ENCODE peak calls at places on chromosomes 7 and 10, in nine cellular contexts. One of them, this sample, is unnamed.

GRCh38 chr10:119233821-119234220 is 26.4 kb downstream of the GRK5 start:
- DNase-seq in uterus: no peak
- DNase-seq in body of pancreas: no peak
- DNase-seq in spleen: no peak
- DNase-seq in endothelial cell of umbilical vein: peak; percentile 96
- DNase-seq in sigmoid colon: no peak
- DNase-seq in HCT116: no peak
- DNase-seq in H1: no peak
- DNase-seq in right lobe of liver: no peak
- DNase-seq in this sample: no peak

GRCh38 chr10:89829887-89830269 is 128.5 kb downstream of the KIF20B start:
- DNase-seq in uterus: no peak
- DNase-seq in body of pancreas: no peak
- DNase-seq in spleen: no peak
- DNase-seq in endothelial cell of umbilical vein: no peak
- DNase-seq in sigmoid colon: no peak
- DNase-seq in HCT116: no peak
- DNase-seq in H1: no peak
- DNase-seq in right lobe of liver: no peak
- DNase-seq in this sample: no peak

GRCh38 chr10:122164815-122165491 is 106.1 kb upstream of the BTBD16 start:
- DNase-seq in uterus: no peak
- DNase-seq in body of pancreas: peak; percentile 64
- DNase-seq in spleen: no peak
- DNase-seq in endothelial cell of umbilical vein: no peak
- DNase-seq in sigmoid colon: no peak
- DNase-seq in HCT116: no peak
- DNase-seq in H1: no peak
- DNase-seq in right lobe of liver: peak; percentile 82
- DNase-seq in this sample: peak; percentile 60

GRCh38 chr10:103416436-103417147 is 20.2 kb downstream of the PDCD11 start:
- DNase-seq in uterus: peak; percentile 87
- DNase-seq in body of pancreas: peak; percentile 82
- DNase-seq in spleen: no peak
- DNase-seq in endothelial cell of umbilical vein: peak; percentile 70
- DNase-seq in sigmoid colon: peak; percentile 78
- DNase-seq in HCT116: peak; percentile 58
- DNase-seq in H1: no peak
- DNase-seq in right lobe of liver: peak; percentile 64
- DNase-seq in this sample: peak; percentile 68

GRCh38 chr7:20602306-20602705 is 13.2 kb upstream of the ABCB5 start:
- DNase-seq in uterus: no peak
- DNase-seq in body of pancreas: no peak
- DNase-seq in spleen: no peak
- DNase-seq in endothelial cell of umbilical vein: peak; percentile 32
- DNase-seq in sigmoid colon: no peak
- DNase-seq in HCT116: no peak
- DNase-seq in H1: no peak
- DNase-seq in right lobe of liver: no peak
- DNase-seq in this sample: no peak

GRCh38 chr10:96427291-96427690 is 68.5 kb upstream of the OPALIN start:
- DNase-seq in uterus: no peak
- DNase-seq in body of pancreas: no peak
- DNase-seq in spleen: no peak
- DNase-seq in endothelial cell of umbilical vein: no peak
- DNase-seq in sigmoid colon: no peak
- DNase-seq in HCT116: no peak
- DNase-seq in H1: no peak
- DNase-seq in right lobe of liver: no peak
- DNase-seq in this sample: no peak

GRCh38 chr10:13660545-13660920 is 73.8 kb downstream of the PRPF18 start:
- DNase-seq in uterus: no peak
- DNase-seq in body of pancreas: no peak
- DNase-seq in spleen: no peak
- DNase-seq in endothelial cell of umbilical vein: no peak
- DNase-seq in sigmoid colon: no peak
- DNase-seq in HCT116: no peak
- DNase-seq in H1: no peak
- DNase-seq in right lobe of liver: no peak
- DNase-seq in this sample: no peak

GRCh38 chr7:73451780-73452398 is 18.3 kb downstream of the FZD9 start:
- DNase-seq in uterus: no peak
- DNase-seq in body of pancreas: peak; percentile 45
- DNase-seq in spleen: no peak
- DNase-seq in endothelial cell of umbilical vein: peak; percentile 68
- DNase-seq in sigmoid colon: no peak
- DNase-seq in HCT116: peak; percentile 39
- DNase-seq in H1: no peak
- DNase-seq in right lobe of liver: no peak
- DNase-seq in this sample: no peak

GRCh38 chr7:69476416-69476815 is 121.9 kb upstream of the AUTS2 start:
- DNase-seq in uterus: no peak
- DNase-seq in body of pancreas: no peak
- DNase-seq in spleen: no peak
- DNase-seq in endothelial cell of umbilical vein: no peak
- DNase-seq in sigmoid colon: no peak
- DNase-seq in HCT116: no peak
- DNase-seq in H1: no peak
- DNase-seq in right lobe of liver: no peak
- DNase-seq in this sample: no peak

GRCh38 chr7:49245062-49245461 is 320.7 kb downstream of the CDC14C start:
- DNase-seq in uterus: no peak
- DNase-seq in body of pancreas: no peak
- DNase-seq in spleen: no peak
- DNase-seq in endothelial cell of umbilical vein: no peak
- DNase-seq in sigmoid colon: no peak
- DNase-seq in HCT116: no peak
- DNase-seq in H1: no peak
- DNase-seq in right lobe of liver: no peak
- DNase-seq in this sample: no peak

GRCh38 chr7:77800158-77800557 is 1.6 kb downstream of the PHTF2 start:
- DNase-seq in uterus: no peak
- DNase-seq in body of pancreas: no peak
- DNase-seq in spleen: no peak
- DNase-seq in endothelial cell of umbilical vein: peak; percentile 37
- DNase-seq in sigmoid colon: no peak
- DNase-seq in HCT116: no peak
- DNase-seq in H1: no peak
- DNase-seq in right lobe of liver: no peak
- DNase-seq in this sample: no peak

GRCh38 chr7:128410092-128410665 is 397 bp upstream of the IMPDH1 start:
- DNase-seq in uterus: no peak
- DNase-seq in body of pancreas: peak; percentile 55
- DNase-seq in spleen: peak; percentile 92
- DNase-seq in endothelial cell of umbilical vein: peak; percentile 75
- DNase-seq in sigmoid colon: peak; percentile 85
- DNase-seq in HCT116: peak; percentile 48
- DNase-seq in H1: no peak
- DNase-seq in right lobe of liver: no peak
- DNase-seq in this sample: peak; percentile 57

GRCh38 chr7:81195033-81195432 is 276.2 kb upstream of the SEMA3C start:
- DNase-seq in uterus: no peak
- DNase-seq in body of pancreas: no peak
- DNase-seq in spleen: no peak
- DNase-seq in endothelial cell of umbilical vein: no peak
- DNase-seq in sigmoid colon: no peak
- DNase-seq in HCT116: no peak
- DNase-seq in H1: no peak
- DNase-seq in right lobe of liver: no peak
- DNase-seq in this sample: no peak

GRCh38 chr7:82567841-82568240 is 124.3 kb upstream of the CACNA2D1 start:
- DNase-seq in uterus: no peak
- DNase-seq in body of pancreas: no peak
- DNase-seq in spleen: no peak
- DNase-seq in endothelial cell of umbilical vein: no peak
- DNase-seq in sigmoid colon: no peak
- DNase-seq in HCT116: no peak
- DNase-seq in H1: no peak
- DNase-seq in right lobe of liver: no peak
- DNase-seq in this sample: no peak

GRCh38 chr10:13654846-13655245 is 68.1 kb downstream of the PRPF18 start:
- DNase-seq in uterus: no peak
- DNase-seq in body of pancreas: no peak
- DNase-seq in spleen: no peak
- DNase-seq in endothelial cell of umbilical vein: no peak
- DNase-seq in sigmoid colon: no peak
- DNase-seq in HCT116: no peak
- DNase-seq in H1: peak; percentile 16
- DNase-seq in right lobe of liver: no peak
- DNase-seq in this sample: no peak

DNA sequence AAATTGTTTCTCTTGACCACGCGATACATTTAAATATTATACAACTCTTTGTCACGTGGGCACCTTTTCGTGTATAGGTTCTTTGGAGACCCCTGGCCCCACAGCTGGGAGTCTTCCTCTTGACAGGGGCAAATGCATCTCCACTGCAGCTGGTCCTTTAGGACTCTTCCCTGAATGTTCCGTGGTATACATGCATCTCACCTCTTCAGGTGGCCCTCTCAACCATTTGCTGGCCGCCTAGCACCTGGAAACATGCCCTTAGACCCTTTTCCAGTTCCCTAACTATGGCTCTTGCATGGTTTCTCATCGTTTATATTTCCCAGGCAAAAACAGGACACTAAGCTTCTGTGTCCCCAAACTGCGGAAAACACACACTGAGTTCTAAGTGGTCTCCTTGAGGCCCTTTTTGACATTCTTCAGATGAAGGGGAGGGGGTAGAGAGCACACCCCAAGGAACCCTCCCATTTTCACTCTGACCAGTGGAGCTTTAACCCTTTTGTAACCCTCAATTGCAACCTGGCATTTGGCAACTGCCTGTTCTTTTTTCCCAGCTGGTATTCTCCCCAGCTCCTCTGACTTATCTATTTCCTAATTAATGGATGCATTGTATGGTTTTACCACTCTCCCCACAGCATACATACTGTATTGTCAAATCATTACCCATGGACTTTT is 20.6 kb downstream of the HNRNPA2B1 start:
- DNase-seq in uterus: no peak
- DNase-seq in body of pancreas: no peak
- DNase-seq in spleen: no peak
- DNase-seq in endothelial cell of umbilical vein: no peak
- DNase-seq in sigmoid colon: no peak
- DNase-seq in HCT116: no peak
- DNase-seq in H1: no peak
- DNase-seq in right lobe of liver: no peak
- DNase-seq in this sample: no peak
- TF ChIP-seq POLR2A in uterus: no peak
- TF ChIP-seq POLR2A in body of pancreas: no peak
- TF ChIP-seq POLR2A in spleen: no peak
- TF ChIP-seq POLR2A in endothelial cell of umbilical vein: peak; percentile 61
- TF ChIP-seq POLR2A in sigmoid colon: no peak
- TF ChIP-seq POLR2A in HCT116: no peak
- TF ChIP-seq POLR2A in H1: peak; percentile 25
- TF ChIP-seq POLR2A in right lobe of liver: no peak
- TF ChIP-seq POLR2A in this sample: no peak

GRCh38 chr10:124912487-124912886 is 29.4 kb upstream of the ZRANB1 start:
- DNase-seq in uterus: no peak
- DNase-seq in body of pancreas: no peak
- DNase-seq in spleen: no peak
- DNase-seq in endothelial cell of umbilical vein: no peak
- DNase-seq in sigmoid colon: no peak
- DNase-seq in HCT116: no peak
- DNase-seq in H1: no peak
- DNase-seq in right lobe of liver: no peak
- DNase-seq in this sample: no peak
- TF ChIP-seq POLR2A in uterus: no peak
- TF ChIP-seq POLR2A in body of pancreas: no peak
- TF ChIP-seq POLR2A in spleen: no peak
- TF ChIP-seq POLR2A in endothelial cell of umbilical vein: no peak
- TF ChIP-seq POLR2A in sigmoid colon: no peak
- TF ChIP-seq POLR2A in HCT116: no peak
- TF ChIP-seq POLR2A in H1: no peak
- TF ChIP-seq POLR2A in right lobe of liver: no peak
- TF ChIP-seq POLR2A in this sample: no peak

GRCh38 chr7:134986363-134987231 is at the start of gene AGBL3:
- DNase-seq in uterus: peak; percentile 98
- DNase-seq in body of pancreas: peak; percentile 97
- DNase-seq in spleen: peak; percentile 98
- DNase-seq in endothelial cell of umbilical vein: peak; percentile 95
- DNase-seq in sigmoid colon: peak; percentile 99
- DNase-seq in HCT116: peak; percentile 95
- DNase-seq in H1: peak; percentile 94
- DNase-seq in right lobe of liver: peak; percentile 93
- DNase-seq in this sample: peak; percentile 95
- TF ChIP-seq POLR2A in uterus: peak; percentile 74
- TF ChIP-seq POLR2A in body of pancreas: peak; percentile 92
- TF ChIP-seq POLR2A in spleen: no peak
- TF ChIP-seq POLR2A in endothelial cell of umbilical vein: peak; percentile 74
- TF ChIP-seq POLR2A in sigmoid colon: peak; percentile 39
- TF ChIP-seq POLR2A in HCT116: peak; percentile 73
- TF ChIP-seq POLR2A in H1: peak; percentile 81
- TF ChIP-seq POLR2A in right lobe of liver: peak; percentile 70
- TF ChIP-seq POLR2A in this sample: no peak

DNA sequence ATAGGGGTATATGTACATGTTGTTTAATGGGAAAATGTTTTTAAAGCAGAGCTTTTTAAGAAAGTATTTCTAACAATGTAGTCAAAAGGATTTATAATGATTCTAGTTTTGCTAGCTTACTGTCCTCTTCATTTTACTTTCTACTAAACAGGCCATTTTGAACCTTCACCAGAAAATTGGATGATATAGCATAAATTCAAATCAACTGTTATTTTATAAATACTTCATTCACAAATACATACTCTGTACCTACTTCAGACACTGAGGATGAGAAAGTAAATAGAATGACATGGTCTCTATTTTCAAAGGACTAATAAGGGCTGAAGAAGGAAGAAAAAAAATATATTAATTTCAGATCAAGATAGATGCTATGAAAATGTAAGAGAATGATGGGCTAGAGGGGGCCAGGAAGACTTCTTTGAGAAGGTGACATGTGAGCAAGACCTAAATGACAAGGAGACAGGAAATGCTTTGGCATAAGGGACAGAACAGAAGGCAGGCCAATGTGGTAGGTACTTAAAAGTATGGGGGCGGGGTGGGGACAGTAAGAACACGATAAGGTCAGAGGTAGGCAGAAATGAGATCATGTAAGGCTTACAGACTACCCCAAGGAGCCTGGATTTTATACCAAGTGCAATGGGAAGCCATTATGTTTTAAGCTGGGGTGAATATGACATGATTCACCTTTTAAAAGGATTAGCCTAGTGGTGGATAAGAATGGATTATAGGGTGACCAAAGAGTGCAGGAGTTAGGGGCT is 5.2 kb downstream of the NAMPT start:
- DNase-seq in uterus: no peak
- DNase-seq in body of pancreas: no peak
- DNase-seq in spleen: no peak
- DNase-seq in endothelial cell of umbilical vein: no peak
- DNase-seq in sigmoid colon: no peak
- DNase-seq in HCT116: no peak
- DNase-seq in H1: no peak
- DNase-seq in right lobe of liver: no peak
- DNase-seq in this sample: no peak
- TF ChIP-seq POLR2A in uterus: no peak
- TF ChIP-seq POLR2A in body of pancreas: no peak
- TF ChIP-seq POLR2A in spleen: no peak
- TF ChIP-seq POLR2A in endothelial cell of umbilical vein: no peak
- TF ChIP-seq POLR2A in sigmoid colon: no peak
- TF ChIP-seq POLR2A in HCT116: no peak
- TF ChIP-seq POLR2A in H1: no peak
- TF ChIP-seq POLR2A in right lobe of liver: no peak
- TF ChIP-seq POLR2A in this sample: no peak

This sample was measured in stomach.